ENCODE peak calls at places on chromosomes 3 and 15, in nine cellular contexts. H, K, M, J, N, V, D, R and S are unnamed samples.

GRCh38 chr15:81336568-81336967 is 12.6 kb upstream of the STARD5 start:
- DNase-seq in H (peak; percentile 63), K (no peak), M (no peak), J (no peak), N (no peak), V (no peak), D (peak; percentile 58), R (no peak), S (peak; percentile 41)

GRCh38 chr3:171049831-171050444 is 23.4 kb upstream of the SLC2A2 start:
- DNase-seq in H (peak; percentile 50), K (peak; percentile 19), M (peak; percentile 55), J (no peak), N (peak; percentile 60), V (no peak), D (peak; percentile 77), R (peak; percentile 24), S (peak; percentile 57)

GRCh38 chr15:64247906-64248541 is 85.2 kb upstream of the PPIB start:
- DNase-seq in H (no peak), K (no peak), M (peak; percentile 28), J (no peak), N (no peak), V (no peak), D (peak; percentile 97), R (peak; percentile 87), S (peak; percentile 94)

GRCh38 chr15:94584833-94585244 is 353.5 kb downstream of the MCTP2 start:
- DNase-seq in H (peak; percentile 59), K (no peak), M (no peak), J (no peak), N (no peak), V (no peak), D (peak; percentile 18), R (no peak), S (no peak)

GRCh38 chr3:184874709-184875644 is 63.0 kb downstream of the VPS8 start:
- DNase-seq in H (no peak), K (peak; percentile 15), M (peak; percentile 18), J (no peak), N (peak; percentile 30), V (no peak), D (peak; percentile 60), R (peak; percentile 4), S (peak; percentile 34)

GRCh38 chr15:74994236-74994635 is 1.1 kb upstream of the SCAMP5 start:
- DNase-seq in H (no peak), K (no peak), M (peak; percentile 52), J (no peak), N (no peak), V (no peak), D (no peak), R (no peak), S (no peak)

GRCh38 chr3:140695361-140696061 is 17.6 kb downstream of the TRIM42 start:
- DNase-seq in H (no peak), K (no peak), M (no peak), J (no peak), N (no peak), V (no peak), D (no peak), R (no peak), S (no peak)

GRCh38 chr3:98893740-98894139 is 7.8 kb downstream of the DCBLD2 start:
- DNase-seq in H (no peak), K (no peak), M (no peak), J (no peak), N (no peak), V (no peak), D (no peak), R (no peak), S (peak; percentile 44)

GRCh38 chr3:32421991-32422859 is 30.6 kb downstream of the CMTM7 start:
- DNase-seq in H (no peak), K (no peak), M (peak; percentile 35), J (peak; percentile 90), N (no peak), V (peak; percentile 96), D (peak; percentile 92), R (peak; percentile 38), S (peak; percentile 75)

GRCh38 chr3:13108861-13109260 is 35.6 kb upstream of the IQSEC1 start:
- DNase-seq in H (no peak), K (no peak), M (no peak), J (no peak), N (no peak), V (peak; percentile 47), D (no peak), R (no peak), S (no peak)

GRCh38 chr15:64004582-64004981 is 41.7 kb downstream of the DAPK2 start:
- DNase-seq in H (no peak), K (no peak), M (no peak), J (no peak), N (no peak), V (no peak), D (no peak), R (peak; percentile 61), S (peak; percentile 34)

GRCh38 chr3:38140326-38141172 is 2.1 kb downstream of the MYD88 start:
- DNase-seq in H (peak; percentile 45), K (no peak), M (no peak), J (peak; percentile 59), N (no peak), V (peak; percentile 50), D (no peak), R (no peak), S (no peak)

GRCh38 chr15:47383102-47383501 is 334.2 kb upstream of the SEMA6D start:
- DNase-seq in H (no peak), K (no peak), M (no peak), J (no peak), N (no peak), V (no peak), D (no peak), R (no peak), S (no peak)

GRCh38 chr15:33932734-33933133 is 35.6 kb upstream of the CHRM5 start:
- DNase-seq in H (no peak), K (no peak), M (no peak), J (no peak), N (no peak), V (no peak), D (no peak), R (no peak), S (no peak)

GRCh38 chr3:149706905-149707304 is 45.4 kb downstream of the COMMD2 start:
- DNase-seq in H (no peak), K (no peak), M (no peak), J (no peak), N (no peak), V (no peak), D (peak; percentile 71), R (peak; percentile 73), S (no peak)

GRCh38 chr15:41832875-41833274 is 5.0 kb downstream of the JMJD7 start:
- DNase-seq in H (no peak), K (no peak), M (no peak), J (no peak), N (no peak), V (no peak), D (no peak), R (no peak), S (no peak)

GRCh38 chr3:11556851-11557644 is 86.7 kb downstream of the VGLL4 start:
- DNase-seq in H (no peak), K (no peak), M (no peak), J (no peak), N (no peak), V (peak; percentile 76), D (peak; percentile 86), R (no peak), S (peak; percentile 62)

GRCh38 chr3:59411694-59412093 is 361.9 kb upstream of the CFAP20DC start:
- DNase-seq in H (no peak), K (no peak), M (no peak), J (no peak), N (no peak), V (no peak), D (no peak), R (no peak), S (no peak)

GRCh38 chr3:192090586-192090985 is 629.6 kb downstream of the PYDC2 start:
- DNase-seq in H (no peak), K (no peak), M (no peak), J (no peak), N (peak; percentile 6), V (no peak), D (no peak), R (no peak), S (no peak)

GRCh38 chr3:163450684-163451083 is 1627.6 kb downstream of the SI start:
- DNase-seq in H (no peak), K (no peak), M (no peak), J (no peak), N (no peak), V (no peak), D (no peak), R (no peak), S (no peak)

GRCh38 chr3:139499536-139499935 is 23.2 kb upstream of the RBP2 start:
- DNase-seq in H (no peak), K (no peak), M (no peak), J (no peak), N (no peak), V (no peak), D (no peak), R (no peak), S (no peak)
- TF ChIP-seq CTCF in H (no peak), K (no peak), M (no peak), J (no peak), N (no peak), V (no peak), D (no peak), R (no peak), S (no peak)

GRCh38 chr3:169218314-169218983 is 445.1 kb downstream of the MECOM start:
- DNase-seq in H (no peak), K (no peak), M (no peak), J (no peak), N (peak; percentile 40), V (no peak), D (peak; percentile 91), R (peak; percentile 44), S (peak; percentile 62)
- TF ChIP-seq CTCF in H (no peak), K (peak; percentile 68), M (peak; percentile 35), J (peak; percentile 34), N (peak; percentile 62), V (peak; percentile 41), D (peak; percentile 99), R (peak; percentile 62), S (peak; percentile 78)

DNA sequence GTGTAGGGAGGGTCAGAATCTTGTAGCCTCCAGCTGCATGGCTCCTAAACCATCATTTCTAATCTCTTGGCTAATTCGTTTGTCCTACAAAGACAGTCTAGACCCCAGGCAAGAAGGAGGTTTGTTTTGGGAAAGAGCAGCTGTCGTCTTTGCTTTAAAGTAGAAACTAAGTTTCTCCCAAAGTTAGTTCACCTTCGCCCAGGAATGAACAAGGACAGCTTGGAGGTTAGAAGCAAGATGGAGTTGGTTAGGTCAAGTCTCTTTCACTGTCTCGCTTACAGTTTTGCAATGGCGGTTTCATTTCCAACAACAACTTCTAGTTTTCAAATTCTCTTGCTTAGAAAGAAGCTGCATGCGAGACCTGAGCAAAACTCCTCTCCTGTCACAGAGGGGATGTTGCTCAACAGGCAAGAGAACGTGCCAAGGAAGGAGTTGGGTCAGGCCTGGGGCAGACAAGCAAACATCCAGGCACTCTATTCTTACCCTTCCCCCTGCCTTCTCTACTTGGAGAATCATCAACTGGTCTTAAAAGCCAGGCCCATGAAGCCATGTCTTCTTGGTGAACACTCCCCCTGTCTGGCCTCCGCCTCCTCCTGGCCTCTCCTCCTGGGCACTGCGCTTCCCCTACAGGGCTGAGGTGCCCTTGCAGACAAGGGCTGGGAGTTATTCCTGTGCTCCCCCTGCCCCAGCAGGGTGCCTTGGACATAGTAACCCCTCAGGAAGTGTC is 57.6 kb downstream of the TMEM44 start:
- DNase-seq in H (no peak), K (no peak), M (no peak), J (no peak), N (no peak), V (peak; percentile 83), D (peak; percentile 99), R (no peak), S (no peak)
- TF ChIP-seq CTCF in H (no peak), K (no peak), M (no peak), J (no peak), N (no peak), V (no peak), D (peak; percentile 31), R (no peak), S (peak; percentile 29)

GRCh38 chr15:100090411-100090810 is 251.4 kb downstream of the ADAMTS17 start:
- DNase-seq in H (no peak), K (no peak), M (no peak), J (no peak), N (no peak), V (no peak), D (no peak), R (no peak), S (no peak)
- TF ChIP-seq CTCF in H (no peak), K (no peak), M (no peak), J (no peak), N (no peak), V (no peak), D (no peak), R (no peak), S (no peak)